ENCODE peak calls at places on chromosomes 1 and 21, in four cellular contexts. I is IMR-90, J is H1, A is trophoblast cell. R is an unnamed sample.

GRCh38 chr1:46131727-46132528 is 501 bp downstream of the PIK3R3 start:
- DNase-seq in I (peak; percentile 45), J (no peak), A (no peak), R (no peak)

GRCh38 chr1:151984313-151984956 is 9.2 kb downstream of the S100A10 start:
- DNase-seq in I (no peak), J (no peak), A (no peak), R (no peak)

GRCh38 chr1:84759756-84760155 is 69.5 kb upstream of the SSX2IP start:
- DNase-seq in I (no peak), J (no peak), A (no peak), R (no peak)

GRCh38 chr1:109198745-109199144 is 15.0 kb upstream of the SARS1 start:
- DNase-seq in I (peak; percentile 67), J (no peak), A (no peak), R (no peak)

GRCh38 chr21:38918629-38919346 is 113.1 kb downstream of the ETS2 start:
- DNase-seq in I (no peak), J (no peak), A (no peak), R (no peak)

GRCh38 chr1:97832490-97832889 is 88.3 kb downstream of the DPYD start:
- DNase-seq in I (no peak), J (no peak), A (no peak), R (no peak)

GRCh38 chr1:36154765-36155559 is 998 bp upstream of the MAP7D1 start:
- DNase-seq in I (no peak), J (no peak), A (no peak), R (peak; percentile 51)

GRCh38 chr21:41222247-41223068 is 54.5 kb downstream of the BACE2 start:
- DNase-seq in I (no peak), J (no peak), A (peak; percentile 17), R (no peak)

GRCh38 chr1:180230791-180231505 is 884 bp downstream of the LHX4 start:
- DNase-seq in I (peak; percentile 51), J (no peak), A (peak; percentile 61), R (peak; percentile 74)

GRCh38 chr1:192386051-192386650 is 69.4 kb downstream of the RGS21 start:
- DNase-seq in I (no peak), J (no peak), A (no peak), R (no peak)

GRCh38 chr1:71593523-71593922 is 512.7 kb upstream of the ZRANB2 start:
- DNase-seq in I (peak; percentile 1), J (no peak), A (no peak), R (no peak)

GRCh38 chr1:23196627-23197328 is 20.5 kb downstream of the HTR1D start:
- DNase-seq in I (peak; percentile 98), J (no peak), A (peak; percentile 92), R (no peak)

GRCh38 chr1:97137862-97138514 is 416.4 kb downstream of the PTBP2 start:
- DNase-seq in I (peak; percentile 78), J (no peak), A (no peak), R (peak; percentile 44)

GRCh38 chr1:118122234-118123004 is 62.6 kb downstream of the SPAG17 start:
- DNase-seq in I (peak; percentile 59), J (no peak), A (peak; percentile 46), R (no peak)

GRCh38 chr1:59692591-59692990 is 122.2 kb upstream of the HOOK1 start:
- DNase-seq in I (peak; percentile 98), J (no peak), A (no peak), R (no peak)

GRCh38 chr1:9653783-9654517 is 2.4 kb downstream of the PIK3CD start:
- DNase-seq in I (no peak), J (no peak), A (no peak), R (no peak)

GRCh38 chr1:14841456-14841855 is 243.0 kb downstream of the KAZN start:
- DNase-seq in I (peak; percentile 6), J (no peak), A (no peak), R (no peak)

GRCh38 chr1:206982216-206982615 is 12.0 kb upstream of the FCAMR start:
- DNase-seq in I (peak; percentile 22), J (no peak), A (peak; percentile 37), R (peak; percentile 68)

GRCh38 chr1:199854681-199855321 is 172.7 kb upstream of the NR5A2 start:
- DNase-seq in I (no peak), J (no peak), A (no peak), R (no peak)

GRCh38 chr1:198763298-198763714 is 124.5 kb downstream of the PTPRC start:
- DNase-seq in I (peak; percentile 11), J (no peak), A (no peak), R (no peak)

GRCh38 chr21:41235214-41235613 is 67.3 kb downstream of the BACE2 start:
- DNase-seq in I (no peak), J (no peak), A (no peak), R (no peak)

GRCh38 chr1:174671826-174672225 is 224.1 kb downstream of the GPR52 start:
- DNase-seq in I (no peak), J (no peak), A (no peak), R (no peak)

GRCh38 chr1:156122519-156123355 is 8.2 kb downstream of the LMNA start:
- DNase-seq in I (peak; percentile 92), J (no peak), A (peak; percentile 76), R (no peak)

GRCh38 chr1:212610575-212610967 is 2.0 kb downstream of the ATF3 start:
- DNase-seq in I (no peak), J (no peak), A (peak; percentile 7), R (no peak)

GRCh38 chr1:14941865-14942264 is 211.7 kb upstream of the TMEM51 start:
- DNase-seq in I (no peak), J (no peak), A (no peak), R (no peak)

GRCh38 chr21:40128891-40129290 is 261.7 kb downstream of the PCP4 start:
- DNase-seq in I (no peak), J (no peak), A (no peak), R (no peak)

GRCh38 chr1:62222321-62222720 is 27.7 kb downstream of the L1TD1 start:
- DNase-seq in I (no peak), J (no peak), A (no peak), R (no peak)

GRCh38 chr1:38724160-38725131 is 135.1 kb downstream of the RRAGC start:
- DNase-seq in I (no peak), J (no peak), A (no peak), R (no peak)

GRCh38 chr1:217354900-217355299 is 276.0 kb downstream of the GPATCH2 start:
- DNase-seq in I (no peak), J (no peak), A (no peak), R (no peak)

DNA sequence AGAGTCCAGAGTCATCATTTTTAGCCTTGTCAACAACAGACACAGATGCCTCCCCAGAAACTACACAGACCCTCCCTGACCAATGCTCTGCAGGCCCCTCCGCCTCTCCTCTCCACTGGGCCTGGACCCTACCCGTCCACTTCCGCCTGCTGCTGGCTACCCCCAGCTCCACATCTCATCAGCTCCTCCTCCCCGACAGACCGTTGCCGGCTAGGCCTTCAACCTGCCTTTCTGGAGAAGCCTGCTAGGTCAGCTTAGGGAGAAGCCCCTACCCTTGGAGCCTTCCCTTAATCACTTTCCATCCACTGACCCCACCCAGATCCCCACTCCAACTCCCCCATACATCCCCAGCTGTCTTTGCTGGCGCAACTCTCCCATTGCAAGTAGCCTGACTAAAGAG is 1.4 kb downstream of the TRIM17 start:
- DNase-seq in I (no peak), J (no peak), A (no peak), R (no peak)
- H3K4me1 ChIP-seq in I (peaks cover 4% of the 10 kb centered on the region), J (peaks cover 2% of the 10 kb centered on the region), A (peaks cover 31% of the 10 kb centered on the region), R (no peaks in the 10 kb centered on the region)

GRCh38 chr1:183634429-183635065 is 1.0 kb downstream of the ARPC5 start:
- DNase-seq in I (no peak), J (no peak), A (no peak), R (no peak)

GRCh38 chr1:183636334-183636682 is 725 bp upstream of the ARPC5 start:
- DNase-seq in I (no peak), J (no peak), A (no peak), R (no peak)

GRCh38 chr1:183636783-183637182 is 1.2 kb upstream of the ARPC5 start:
- DNase-seq in I (no peak), J (no peak), A (no peak), R (no peak)

GRCh38 chr1:183635112-183635605 is 424 bp downstream of the ARPC5 start:
- DNase-seq in I (no peak), J (no peak), A (no peak), R (no peak)

DNA sequence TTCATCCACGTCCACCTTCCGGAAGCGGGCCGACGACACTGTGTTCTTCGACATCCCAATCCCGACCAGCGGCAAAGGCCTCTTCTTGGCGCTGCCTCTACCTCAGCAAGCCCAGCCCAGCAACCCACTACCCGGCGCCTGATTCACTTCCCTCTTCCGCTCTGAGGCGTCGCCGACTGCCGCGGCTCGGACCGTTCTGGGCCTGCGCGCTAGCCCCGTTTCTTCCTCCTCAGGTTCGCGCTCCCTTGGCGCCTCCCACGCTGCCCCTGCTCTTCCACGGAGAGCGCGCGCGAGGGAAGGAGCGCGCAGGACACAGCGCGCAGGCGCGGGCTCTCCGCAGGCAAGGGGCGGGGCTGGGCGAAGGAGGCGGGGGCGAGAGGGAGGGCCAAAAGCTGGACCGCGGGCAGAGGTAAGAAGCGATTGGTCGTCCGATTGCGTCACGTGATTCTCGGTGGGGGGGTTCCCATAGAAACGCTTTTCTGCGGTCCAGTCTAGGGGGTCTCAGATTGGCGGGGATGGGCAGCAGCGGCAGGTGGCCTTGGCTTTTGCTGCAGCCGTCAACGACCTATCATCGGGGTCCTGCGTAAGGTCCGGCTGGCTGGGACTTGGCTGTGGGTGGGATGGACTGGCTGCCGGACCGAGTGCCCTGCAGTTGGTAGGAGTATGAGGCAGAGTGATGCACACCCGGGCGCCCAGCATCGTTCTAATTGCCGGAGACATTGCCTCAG is at the start of gene ARPC5:
- DNase-seq in I (peak; percentile 98), J (peak; percentile 85), A (peak; percentile 98), R (peak; percentile 97)
- H2BK5ac ChIP-seq in I (peak within 1 kb of the TSS; percentile 93), J (peak within 1 kb of the TSS; percentile 25), A (peak within 1 kb of the TSS; percentile 56), R (no peak within 1 kb of the TSS)

GRCh38 chr1:2294661-2295060 is 66.5 kb downstream of the SKI start:
- DNase-seq in I (no peak), J (no peak), A (no peak), R (no peak)
- H3K4me1 ChIP-seq in I (peaks cover 54% of the 10 kb centered on the region), J (peaks cover 8% of the 10 kb centered on the region), A (peaks cover 3% of the 10 kb centered on the region), R (no peaks in the 10 kb centered on the region)

GRCh38 chr21:43305811-43306311 is 121.1 kb downstream of the SIK1 start:
- DNase-seq in I (no peak), J (no peak), A (no peak), R (no peak)

GRCh38 chr21:43308101-43308500 is 118.8 kb downstream of the SIK1 start:
- DNase-seq in I (no peak), J (no peak), A (no peak), R (no peak)

GRCh38 chr21:43306391-43306790 is 120.5 kb downstream of the SIK1 start:
- DNase-seq in I (no peak), J (no peak), A (no peak), R (no peak)

GRCh38 chr21:43307677-43308070 is 119.3 kb downstream of the SIK1 start:
- DNase-seq in I (no peak), J (no peak), A (no peak), R (no peak)

DNA sequence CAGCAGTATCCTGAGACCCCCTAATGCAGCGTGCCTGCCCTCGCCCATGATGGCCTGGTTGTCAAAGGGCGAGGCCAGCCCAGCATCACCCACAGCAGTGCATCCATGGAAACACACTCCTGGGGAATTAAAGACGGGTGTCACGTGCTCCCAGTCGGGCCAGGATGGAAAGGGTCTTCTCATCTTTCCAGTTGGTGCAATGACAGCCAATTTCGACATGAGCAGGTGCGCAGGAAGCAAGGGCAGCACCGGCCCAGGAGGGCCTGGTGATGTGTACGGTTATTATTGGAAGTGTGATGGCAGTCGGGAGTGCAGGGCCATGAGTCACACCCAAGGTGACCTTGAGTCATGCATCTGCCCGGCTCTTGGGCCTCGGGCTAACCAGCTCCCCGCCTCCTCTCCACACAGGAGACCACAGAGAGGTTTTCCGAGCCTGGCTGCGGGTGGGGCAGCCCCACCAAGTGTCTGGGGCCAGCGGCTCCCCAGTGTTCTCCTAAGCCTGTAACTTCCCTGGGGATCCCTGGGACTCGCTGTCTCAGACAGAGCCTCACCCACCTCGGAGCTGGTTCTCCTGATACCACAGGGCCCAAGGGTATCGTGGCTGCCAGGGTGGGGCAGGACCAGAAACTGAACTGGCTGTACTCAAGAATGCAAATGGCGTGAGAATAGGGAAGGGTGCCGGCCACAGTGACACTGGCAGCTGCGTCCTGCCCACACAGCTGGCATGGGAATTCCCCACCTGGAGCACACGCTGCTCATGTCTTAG is 119.8 kb downstream of the SIK1 start:
- DNase-seq in I (peak; percentile 28), J (no peak), A (peak; percentile 20), R (no peak)
- H2BK5ac ChIP-seq in I (no peak overlapping the region), J (peak overlapping the region; percentile 66), A (no peak overlapping the region), R (no peak overlapping the region)

R was measured in H9.